ENCODE peak calls at places on chromosomes 7 and 10, in five cellular contexts. One of them, this sample, is unnamed.

GRCh38 chr7:114806590-114807167 is 115.2 kb upstream of the MDFIC start:
- DNase-seq in Panc1: no peak
- DNase-seq in thoracic aorta: no peak
- DNase-seq in cardiac muscle cell: no peak
- DNase-seq in tibial nerve: no peak
- DNase-seq in this sample: no peak

GRCh38 chr10:16950686-16951681 is 133.8 kb upstream of the RSU1 start:
- DNase-seq in Panc1: no peak
- DNase-seq in thoracic aorta: no peak
- DNase-seq in cardiac muscle cell: peak
- DNase-seq in tibial nerve: no peak
- DNase-seq in this sample: no peak

GRCh38 chr7:22676385-22676784 is 50.6 kb upstream of the IL6 start:
- DNase-seq in Panc1: no peak
- DNase-seq in thoracic aorta: no peak
- DNase-seq in cardiac muscle cell: no peak
- DNase-seq in tibial nerve: no peak
- DNase-seq in this sample: no peak

GRCh38 chr7:92612501-92612900 is 22.3 kb upstream of the FAM133B start:
- DNase-seq in Panc1: no peak
- DNase-seq in thoracic aorta: no peak
- DNase-seq in cardiac muscle cell: no peak
- DNase-seq in tibial nerve: no peak
- DNase-seq in this sample: no peak

GRCh38 chr10:78856421-78856820 is 212.3 kb upstream of the ZMIZ1 start:
- DNase-seq in Panc1: no peak
- DNase-seq in thoracic aorta: no peak
- DNase-seq in cardiac muscle cell: no peak
- DNase-seq in tibial nerve: no peak
- DNase-seq in this sample: peak

GRCh38 chr7:70693300-70693689 is 438.6 kb upstream of the GALNT17 start:
- DNase-seq in Panc1: no peak
- DNase-seq in thoracic aorta: no peak
- DNase-seq in cardiac muscle cell: no peak
- DNase-seq in tibial nerve: peak
- DNase-seq in this sample: peak

GRCh38 chr7:29306276-29307036 is 111.9 kb downstream of the CHN2 start:
- DNase-seq in Panc1: no peak
- DNase-seq in thoracic aorta: no peak
- DNase-seq in cardiac muscle cell: no peak
- DNase-seq in tibial nerve: no peak
- DNase-seq in this sample: no peak

GRCh38 chr10:131790021-131790420 is 110.8 kb upstream of the PPP2R2D start:
- DNase-seq in Panc1: no peak
- DNase-seq in thoracic aorta: no peak
- DNase-seq in cardiac muscle cell: no peak
- DNase-seq in tibial nerve: no peak
- DNase-seq in this sample: no peak

GRCh38 chr7:899806-900205 is 23.5 kb downstream of the GET4 start:
- DNase-seq in Panc1: no peak
- DNase-seq in thoracic aorta: no peak
- DNase-seq in cardiac muscle cell: no peak
- DNase-seq in tibial nerve: no peak
- DNase-seq in this sample: no peak

GRCh38 chr7:41656357-41656756 is 46.5 kb downstream of the INHBA start:
- DNase-seq in Panc1: no peak
- DNase-seq in thoracic aorta: no peak
- DNase-seq in cardiac muscle cell: no peak
- DNase-seq in tibial nerve: no peak
- DNase-seq in this sample: no peak

GRCh38 chr10:72679838-72680241 is 12.1 kb upstream of the MCU start:
- DNase-seq in Panc1: no peak
- DNase-seq in thoracic aorta: no peak
- DNase-seq in cardiac muscle cell: no peak
- DNase-seq in tibial nerve: no peak
- DNase-seq in this sample: no peak

GRCh38 chr7:20304366-20304765 is 26.3 kb upstream of the ITGB8 start:
- DNase-seq in Panc1: no peak
- DNase-seq in thoracic aorta: no peak
- DNase-seq in cardiac muscle cell: no peak
- DNase-seq in tibial nerve: no peak
- DNase-seq in this sample: no peak

GRCh38 chr7:100949227-100949930 is at the start of gene MUC3A:
- DNase-seq in Panc1: no peak
- DNase-seq in thoracic aorta: no peak
- DNase-seq in cardiac muscle cell: no peak
- DNase-seq in tibial nerve: no peak
- DNase-seq in this sample: no peak

GRCh38 chr7:16646427-16647081 is 573 bp downstream of the BZW2 start:
- DNase-seq in Panc1: no peak
- DNase-seq in thoracic aorta: no peak
- DNase-seq in cardiac muscle cell: peak
- DNase-seq in tibial nerve: no peak
- DNase-seq in this sample: no peak
- H3K27ac ChIP-seq in Panc1: peak
- H3K27ac ChIP-seq in thoracic aorta: no peak
- H3K27ac ChIP-seq in cardiac muscle cell: peak
- H3K27ac ChIP-seq in tibial nerve: peak
- H3K27ac ChIP-seq in this sample: peak

DNA sequence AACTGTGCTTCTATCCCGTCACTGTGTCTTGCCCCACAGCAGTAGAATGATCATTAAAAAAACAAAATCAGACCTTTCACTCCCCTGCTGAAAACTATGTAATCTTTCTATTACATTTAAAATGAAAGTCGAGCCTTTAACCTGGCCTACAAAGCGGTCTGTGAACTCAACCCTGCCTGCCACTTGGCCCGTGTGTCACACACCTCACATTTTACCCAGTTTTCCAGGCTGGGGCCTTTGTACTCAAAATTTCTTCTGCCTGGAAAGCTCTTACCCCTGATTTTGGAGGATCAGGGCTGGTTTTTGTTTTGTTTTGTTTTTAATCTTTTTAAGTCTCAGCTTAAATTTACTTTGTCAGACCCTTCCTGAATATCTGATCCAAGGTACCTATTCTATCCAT is 82.1 kb downstream of the UBE2H start:
- DNase-seq in Panc1: no peak
- DNase-seq in thoracic aorta: no peak
- DNase-seq in cardiac muscle cell: no peak
- DNase-seq in tibial nerve: no peak
- DNase-seq in this sample: no peak
- H3K27ac ChIP-seq in Panc1: no peak
- H3K27ac ChIP-seq in thoracic aorta: peak
- H3K27ac ChIP-seq in cardiac muscle cell: peak
- H3K27ac ChIP-seq in tibial nerve: no peak
- H3K27ac ChIP-seq in this sample: peak

DNA sequence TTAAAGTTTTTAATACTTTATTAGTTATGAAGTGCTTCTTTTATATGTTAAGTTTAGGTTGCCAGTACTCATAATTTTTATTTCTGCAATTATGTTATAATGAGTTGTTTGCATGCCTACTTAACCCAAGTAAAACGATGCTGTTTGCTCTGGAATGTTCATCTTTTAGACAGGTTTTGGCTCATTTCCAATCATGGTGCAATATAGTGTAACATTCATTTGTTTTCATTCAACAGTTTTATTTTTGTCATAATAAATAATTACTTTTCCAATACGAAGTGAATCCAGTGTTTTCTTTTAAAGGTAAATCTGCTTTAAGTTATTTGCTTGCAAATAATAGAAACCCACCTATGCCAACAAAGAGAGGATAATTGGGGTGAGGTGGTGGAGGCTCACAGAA is 22.1 kb downstream of the ARL5B start:
- DNase-seq in Panc1: no peak
- DNase-seq in thoracic aorta: no peak
- DNase-seq in cardiac muscle cell: no peak
- DNase-seq in tibial nerve: no peak
- DNase-seq in this sample: no peak
- H3K27ac ChIP-seq in Panc1: no peak
- H3K27ac ChIP-seq in thoracic aorta: no peak
- H3K27ac ChIP-seq in cardiac muscle cell: peak
- H3K27ac ChIP-seq in tibial nerve: no peak
- H3K27ac ChIP-seq in this sample: no peak

DNA sequence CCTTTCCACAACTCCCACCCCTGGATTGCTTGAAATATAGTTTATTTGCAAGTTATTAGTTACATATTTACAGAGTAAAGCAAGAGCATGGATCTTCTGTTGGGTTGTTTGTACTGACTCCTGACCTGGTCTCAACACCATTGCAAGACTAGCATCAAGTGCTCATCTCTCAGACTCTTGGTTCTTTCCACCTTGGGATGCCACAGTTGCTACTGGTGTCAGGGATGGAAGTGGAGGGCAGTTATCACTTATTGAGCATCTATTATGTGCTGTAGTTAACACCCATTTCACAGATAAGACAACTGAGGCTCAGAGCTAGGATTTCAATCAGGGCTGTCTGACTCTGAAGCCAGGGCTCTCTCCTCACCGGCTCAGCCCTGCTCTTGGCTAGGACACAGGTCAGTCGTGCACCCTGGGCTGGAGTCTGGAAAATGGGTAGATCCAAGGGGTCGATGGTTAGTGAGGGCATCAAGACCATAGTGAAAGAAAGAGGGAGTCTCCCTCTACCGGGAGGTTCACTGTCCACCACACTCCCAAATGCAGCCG is 614 bp upstream of the ADAMTS14 start:
- DNase-seq in Panc1: no peak
- DNase-seq in thoracic aorta: no peak
- DNase-seq in cardiac muscle cell: no peak
- DNase-seq in tibial nerve: no peak
- DNase-seq in this sample: no peak
- H3K27ac ChIP-seq in Panc1: no peak
- H3K27ac ChIP-seq in thoracic aorta: no peak
- H3K27ac ChIP-seq in cardiac muscle cell: no peak
- H3K27ac ChIP-seq in tibial nerve: no peak
- H3K27ac ChIP-seq in this sample: no peak

This sample was measured in ascending aorta.